ENCODE peak calls at places on chromosome 20, in eight cellular contexts. I is brain microvascular endothelial cell, V is IMR-90, R is ascending aorta, W is astrocyte, G is tibial nerve, J is cardiac muscle cell, T is heart left ventricle. M is an unnamed sample.

GRCh38 chr20:47927385-47927851 is 142.1 kb upstream of the SULF2 start:
- DNase-seq in V (peak), I (no peak), R (no peak), W (peak), G (no peak), J (no peak), T (no peak), M (no peak)

GRCh38 chr20:19688031-19688806 is 69.8 kb upstream of the RIN2 start:
- DNase-seq in I (peak), W (peak), T (peak), G (peak), J (peak), R (peak), V (peak), M (peak)

GRCh38 chr20:11376998-11377397 is 540.7 kb upstream of the BTBD3 start:
- DNase-seq in R (no peak), J (no peak), G (no peak), I (peak), T (no peak), W (peak), V (peak), M (no peak)

GRCh38 chr20:54063998-54064676 is 6.3 kb downstream of the BCAS1 start:
- DNase-seq in I (no peak), T (no peak), G (no peak), W (no peak), J (no peak), V (no peak), R (no peak), M (no peak)

GRCh38 chr20:49380245-49380875 is 102.1 kb downstream of the KCNB1 start:
- DNase-seq in W (no peak), R (no peak), I (no peak), J (no peak), G (no peak), V (no peak), T (no peak), M (no peak)

GRCh38 chr20:49999329-49999728 is 16.5 kb downstream of the SNAI1 start:
- DNase-seq in T (no peak), I (no peak), V (no peak), R (no peak), W (no peak), J (no peak), G (no peak), M (no peak)

GRCh38 chr20:63957004-63957689 is 931 bp upstream of the UCKL1 start:
- DNase-seq in G (no peak), I (no peak), W (peak), R (no peak), V (peak), T (peak), J (peak), M (peak)

GRCh38 chr20:45358282-45359068 is 4.5 kb upstream of the SYS1 start:
- DNase-seq in I (peak), J (peak), V (peak), R (peak), G (peak), W (peak), T (peak), M (peak)

GRCh38 chr20:7859371-7859802 is 80.9 kb downstream of the HAO1 start:
- DNase-seq in G (no peak), V (peak), W (peak), I (peak), J (peak), T (peak), R (no peak), M (peak)

GRCh38 chr20:63822276-63822696 is 8.8 kb downstream of the ZBTB46 start:
- DNase-seq in R (no peak), J (no peak), I (no peak), T (peak), W (no peak), G (no peak), V (no peak), M (no peak)

GRCh38 chr20:62652051-62652893 is 10.0 kb downstream of the SLCO4A1 start:
- DNase-seq in W (peak), J (peak), I (peak), R (peak), G (peak), T (peak), V (peak), M (peak)

GRCh38 chr20:41359541-41360011 is 7.0 kb downstream of the EMILIN3 start:
- DNase-seq in V (no peak), J (no peak), G (no peak), W (no peak), R (no peak), I (no peak), T (peak), M (no peak)

DNA sequence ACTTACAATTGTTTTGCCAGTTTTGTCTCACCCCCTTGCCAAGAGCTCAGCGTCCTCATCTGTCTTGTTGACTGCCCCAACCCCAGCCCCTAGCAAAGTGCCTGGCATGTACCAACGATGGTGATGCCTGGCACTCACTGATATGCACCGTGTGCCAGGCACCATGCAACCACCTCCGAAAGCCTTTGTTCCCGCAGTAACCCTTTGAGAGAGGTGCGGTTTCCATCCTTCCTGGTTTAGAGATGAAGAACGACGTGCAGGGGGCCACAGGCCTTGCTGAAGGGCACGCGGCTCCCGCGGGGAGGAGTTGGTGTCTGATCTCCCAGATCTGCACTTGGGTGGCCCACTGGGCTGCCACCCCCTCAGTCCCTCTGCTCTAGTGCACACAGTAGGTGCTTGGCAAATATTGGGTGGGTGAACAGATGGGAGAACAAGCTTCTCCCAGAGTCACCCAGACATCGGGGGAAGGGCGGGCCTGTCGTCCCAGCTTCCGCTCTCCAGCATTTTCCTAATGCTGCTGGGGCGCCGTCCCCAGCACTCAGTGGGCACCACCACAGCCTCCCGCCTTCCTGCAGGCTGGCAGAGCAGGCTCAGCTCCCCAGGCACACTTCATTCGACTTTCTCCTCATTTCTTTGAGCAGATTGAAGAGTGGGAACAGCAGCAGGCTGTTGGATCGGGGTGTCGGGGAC is 35.3 kb downstream of the DLGAP4 start:
- DNase-seq in W (no peak), V (no peak), T (no peak), R (no peak), I (no peak), J (no peak), G (no peak), M (no peak)
- H3K27ac ChIP-seq in W (no peak), V (no peak), T (no peak), R (no peak), I (no peak), J (no peak), G (no peak), M (no peak)

DNA sequence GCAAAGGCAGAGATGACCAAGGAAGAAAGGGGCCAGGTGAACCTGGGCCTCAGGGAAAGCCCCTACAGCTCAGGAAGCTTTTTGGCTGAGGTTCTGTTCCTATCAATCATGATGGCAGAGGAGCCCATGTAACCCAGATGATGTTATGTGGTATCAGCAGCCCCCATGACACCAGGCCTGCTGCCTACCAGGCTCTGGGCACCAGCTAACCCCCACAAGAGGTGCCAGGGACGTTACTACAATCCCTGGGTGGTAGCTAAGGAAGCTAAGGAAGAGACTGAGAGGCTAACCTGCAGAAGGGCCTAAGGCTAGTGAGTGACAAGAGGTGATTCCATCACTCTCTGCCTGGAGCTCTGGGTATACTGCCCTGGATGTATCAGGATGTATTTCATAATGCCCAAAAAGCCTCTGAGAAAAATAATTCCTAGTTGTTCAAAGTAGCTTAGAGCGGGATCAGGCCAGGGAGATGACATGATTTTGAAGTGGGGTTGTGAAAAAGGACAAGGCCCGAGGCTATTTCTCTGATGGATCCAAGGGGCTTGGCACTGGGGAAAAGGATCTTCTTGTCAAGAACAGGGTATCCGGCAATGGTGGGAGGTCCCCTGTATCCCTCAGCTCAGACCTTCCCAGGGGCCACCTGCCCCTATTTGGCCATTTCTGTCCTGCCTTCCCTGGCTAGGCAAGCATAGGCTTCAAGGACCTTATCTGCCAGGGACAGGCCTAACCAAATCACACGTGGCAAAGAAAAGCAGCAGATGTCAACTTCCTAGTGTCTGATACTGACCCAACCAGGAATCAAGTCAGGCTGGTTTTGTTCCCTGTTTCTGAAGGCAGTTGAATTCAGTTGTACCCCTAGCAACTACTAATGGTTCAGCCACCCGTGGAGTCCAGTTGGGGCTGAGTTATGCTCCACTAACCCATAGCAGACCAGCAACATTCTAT is 41.3 kb downstream of the PANK2 start:
- DNase-seq in W (no peak), R (no peak), J (no peak), G (no peak), V (no peak), T (no peak), I (no peak), M (no peak)
- TF ChIP-seq CTCF in W (no peak), R (no peak), J (no peak), G (no peak), V (no peak), T (no peak), I (no peak), M (no peak)

GRCh38 chr20:60210779-60211617 is 252.8 kb downstream of the CDH26 start:
- DNase-seq in J (peak), G (peak), T (peak), V (peak), R (no peak), I (peak), W (peak), M (peak)

GRCh38 chr20:60212695-60213094 is 254.5 kb downstream of the CDH26 start:
- DNase-seq in T (no peak), R (no peak), I (no peak), G (no peak), W (no peak), V (no peak), J (no peak), M (no peak)

GRCh38 chr20:60209048-60209447 is 250.8 kb downstream of the CDH26 start:
- DNase-seq in T (no peak), I (no peak), R (no peak), J (no peak), V (no peak), G (no peak), W (no peak), M (no peak)

GRCh38 chr20:60213126-60213893 is 255.1 kb downstream of the CDH26 start:
- DNase-seq in W (no peak), I (no peak), T (no peak), R (no peak), V (no peak), G (no peak), J (no peak), M (no peak)

DNA sequence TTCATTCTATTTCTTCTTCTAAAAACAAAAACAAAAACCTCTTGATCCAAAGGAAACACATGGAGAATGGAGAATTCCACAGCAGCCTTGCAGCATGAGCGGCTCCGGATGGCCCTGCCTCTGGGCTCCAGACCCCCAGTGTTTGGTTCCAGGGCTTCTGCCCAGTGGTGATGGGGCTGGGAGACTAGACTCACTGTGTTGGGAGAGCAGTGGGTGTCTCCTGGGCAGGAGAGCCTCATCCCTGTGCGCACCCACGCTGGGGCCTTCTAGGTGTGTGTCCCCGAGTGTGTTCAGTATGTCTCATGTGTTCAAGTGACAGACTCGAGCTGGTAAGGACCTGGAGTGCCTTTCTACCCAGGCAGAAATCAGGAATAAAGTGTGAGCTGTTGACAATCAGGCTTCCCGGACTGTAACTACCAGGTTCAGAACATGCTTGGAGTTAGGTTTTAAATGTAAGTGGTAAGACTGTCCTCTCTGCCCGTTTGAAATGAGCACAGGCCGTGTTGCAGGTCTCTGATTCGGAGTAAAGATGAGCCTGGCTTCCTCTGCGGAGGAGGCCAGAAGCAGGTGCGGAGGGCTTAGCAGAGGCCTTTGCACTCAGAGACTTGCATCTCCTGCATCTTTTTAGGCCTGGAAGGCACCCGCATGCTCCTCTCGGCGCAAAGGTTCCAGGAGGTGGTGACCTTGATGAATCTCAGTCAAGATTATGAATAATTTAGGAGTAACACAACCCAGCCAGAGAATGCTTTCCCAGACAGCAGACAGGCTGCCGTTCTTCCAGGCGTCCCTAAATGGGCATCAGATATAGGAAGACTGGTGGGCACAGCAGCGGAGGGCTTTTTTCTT is 253.6 kb downstream of the CDH26 start:
- DNase-seq in I (no peak), T (no peak), R (no peak), G (no peak), W (no peak), J (no peak), V (no peak), M (no peak)
- H3K27ac ChIP-seq in I (no peak), T (no peak), R (no peak), G (no peak), W (no peak), J (no peak), V (no peak), M (no peak)

DNA sequence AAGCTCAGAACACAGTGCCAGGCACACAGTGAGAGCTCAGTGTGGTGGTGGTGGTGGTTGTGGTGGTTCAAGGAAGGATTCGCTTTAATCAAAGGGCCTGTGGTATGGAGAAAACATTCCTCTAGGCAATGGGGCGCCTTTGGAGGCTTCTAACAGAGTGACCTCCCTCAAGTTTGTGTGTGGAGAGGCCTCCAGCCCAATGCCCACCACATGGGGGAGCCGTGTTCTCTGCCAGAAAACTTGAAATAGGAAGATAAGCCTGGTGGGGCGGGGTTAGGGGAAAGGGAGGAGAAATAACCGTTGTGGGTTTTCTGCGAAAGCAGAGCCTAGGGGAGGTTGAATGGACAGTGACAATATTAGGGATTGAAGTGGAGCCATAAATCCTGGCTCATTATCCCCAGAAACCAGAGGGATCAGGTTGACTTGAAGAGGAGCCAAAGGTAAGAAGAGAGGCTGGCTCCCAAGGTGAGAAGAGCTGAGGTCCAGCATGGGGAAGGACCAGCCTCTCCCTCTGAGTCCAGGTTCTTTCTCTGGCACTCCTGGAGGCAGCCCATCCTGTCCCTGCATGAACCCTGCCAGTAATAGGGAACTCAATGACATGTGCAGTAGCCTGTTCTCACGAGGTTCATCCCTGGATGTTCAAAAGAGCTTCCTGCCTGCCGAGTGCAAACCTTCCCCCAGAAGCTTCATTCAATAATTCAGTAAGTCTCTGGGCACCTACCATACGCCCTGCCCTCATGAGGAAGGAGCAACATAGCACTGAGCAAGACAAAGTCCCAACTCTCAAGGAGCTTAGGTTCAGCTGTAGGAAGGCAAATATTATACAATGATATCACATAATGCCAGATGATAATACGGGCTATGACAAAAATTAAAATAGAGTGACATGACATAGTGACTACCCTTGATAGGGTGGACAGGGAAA is 51.4 kb downstream of the TGM2 start:
- DNase-seq in T (no peak), R (no peak), G (no peak), W (no peak), J (peak), V (no peak), I (peak), M (peak)
- TF ChIP-seq CTCF in T (peak), R (no peak), G (no peak), W (peak), J (peak), V (peak), I (peak), M (peak)

GRCh38 chr20:15917333-15917732 is 655.9 kb downstream of the KIF16B start:
- DNase-seq in J (no peak), V (no peak), T (no peak), I (no peak), R (no peak), G (no peak), W (no peak), M (no peak)

GRCh38 chr20:15916623-15917022 is 656.6 kb downstream of the KIF16B start:
- DNase-seq in R (no peak), T (no peak), G (no peak), I (no peak), V (no peak), W (no peak), J (no peak), M (no peak)

GRCh38 chr20:15922556-15922955 is 650.7 kb downstream of the KIF16B start:
- DNase-seq in V (no peak), G (no peak), R (no peak), I (no peak), T (no peak), W (no peak), J (no peak), M (no peak)

GRCh38 chr20:15919118-15919517 is 654.1 kb downstream of the KIF16B start:
- DNase-seq in V (no peak), I (no peak), W (no peak), R (no peak), J (no peak), G (no peak), T (no peak), M (no peak)

DNA sequence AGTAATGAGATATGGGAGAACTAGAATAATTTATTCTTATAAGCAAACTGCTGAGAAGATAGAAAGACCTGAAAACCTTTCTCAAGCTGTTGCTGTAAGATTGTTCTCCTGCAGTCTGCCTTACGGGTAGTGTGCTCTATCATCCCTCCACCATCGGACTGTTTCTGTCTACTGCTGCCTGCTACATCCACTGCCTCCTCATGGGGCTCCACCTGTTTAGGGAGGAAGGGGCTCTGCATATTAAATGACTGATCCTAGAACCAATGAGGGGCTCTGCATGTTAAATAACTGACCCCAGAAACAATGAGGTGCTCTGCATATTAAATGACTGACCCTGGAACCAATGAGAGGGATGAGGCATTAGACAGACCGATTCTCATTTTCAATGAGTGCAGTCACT is 654.6 kb downstream of the KIF16B start:
- DNase-seq in G (no peak), T (no peak), W (no peak), I (no peak), V (no peak), J (no peak), R (no peak), M (no peak)
- H3K27ac ChIP-seq in G (peak), T (no peak), W (no peak), I (no peak), V (no peak), J (no peak), R (no peak), M (no peak)

DNA sequence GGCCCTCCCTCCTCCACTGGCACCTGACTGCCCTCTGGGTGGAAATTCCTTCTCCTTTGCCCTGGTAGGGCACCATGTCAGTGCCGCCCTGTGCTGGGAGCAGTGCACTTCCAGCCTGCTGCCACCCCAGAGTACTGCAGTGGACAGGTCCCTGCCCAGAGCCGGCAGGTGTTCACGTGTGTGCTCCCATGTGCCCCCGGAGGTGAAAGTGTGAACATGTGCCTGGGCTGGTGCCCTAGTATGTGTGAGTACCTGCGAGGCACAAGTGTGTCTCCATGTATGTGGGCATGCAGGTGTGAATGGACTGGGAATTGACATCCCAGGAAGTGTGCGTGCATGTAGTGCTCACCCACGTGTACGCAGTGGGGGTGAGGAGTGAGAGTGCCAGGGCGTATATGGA is 29.4 kb downstream of the SDCBP2 start:
- DNase-seq in J (no peak), R (no peak), T (no peak), I (no peak), G (no peak), W (no peak), V (no peak), M (no peak)
- TF ChIP-seq CTCF in J (peak), R (no peak), T (no peak), I (peak), G (no peak), W (no peak), V (no peak), M (no peak)

M was measured in heart right ventricle.